ENCODE peak calls at places on chromosomes 6 and 20, in six cellular contexts. T is NCI-H345, B is foreskin keratinocyte, X is NCI-H1694, K is ovary, A is SW 1271. N is an unnamed sample.

GRCh38 chr6:96899019-96899418 is 1.3 kb upstream of the NDUFAF4 start:
- DNase-seq in K (no peak), T (peak; percentile 45), X (peak; percentile 51), A (peak; percentile 8), B (peak; percentile 37), N (no peak)

GRCh38 chr20:51575486-51575885 is 33.0 kb upstream of the NFATC2 start:
- DNase-seq in X (no peak), T (no peak), B (no peak), K (no peak), A (no peak), N (no peak)

GRCh38 chr6:56540232-56540631 is 102.5 kb downstream of the DST start:
- DNase-seq in B (no peak), A (no peak), X (no peak), T (no peak), K (no peak), N (no peak)

GRCh38 chr6:114055319-114055718 is 84.4 kb upstream of the HDAC2 start:
- DNase-seq in K (no peak), B (no peak), X (no peak), A (no peak), T (peak; percentile 32), N (no peak)

GRCh38 chr6:6166064-6166463 is 154.4 kb downstream of the F13A1 start:
- DNase-seq in B (no peak), T (no peak), X (no peak), A (no peak), K (no peak), N (no peak)

GRCh38 chr6:6780231-6780630 is 191.7 kb downstream of the LY86 start:
- DNase-seq in A (no peak), X (no peak), B (no peak), K (no peak), T (no peak), N (no peak)

GRCh38 chr6:39841291-39841690 is 49.1 kb downstream of the DAAM2 start:
- DNase-seq in B (no peak), X (no peak), A (no peak), T (no peak), K (no peak), N (no peak)

GRCh38 chr6:43840490-43841218 is 70.6 kb downstream of the VEGFA start:
- DNase-seq in T (no peak), K (no peak), B (no peak), A (no peak), X (no peak), N (peak; percentile 74)

GRCh38 chr20:48831702-48832422 is 4.1 kb upstream of the PREX1 start:
- DNase-seq in A (no peak), T (no peak), K (no peak), B (peak; percentile 18), X (no peak), N (peak; percentile 56)

GRCh38 chr6:148723484-148723883 is 23.3 kb upstream of the UST start:
- DNase-seq in B (peak; percentile 86), T (no peak), A (no peak), K (no peak), X (no peak), N (peak; percentile 57)

GRCh38 chr20:51095755-51096509 is 73.0 kb upstream of the KCNG1 start:
- DNase-seq in A (no peak), T (peak; percentile 45), B (peak; percentile 7), K (no peak), X (peak; percentile 68), N (no peak)

GRCh38 chr6:56852249-56852606 is 102.7 kb upstream of the BEND6 start:
- DNase-seq in T (no peak), B (no peak), X (no peak), A (no peak), K (no peak), N (no peak)

GRCh38 chr6:104855507-104855906 is 4.2 kb downstream of the HACE1 start:
- DNase-seq in T (no peak), B (peak; percentile 29), X (no peak), A (no peak), K (no peak), N (peak; percentile 12)

GRCh38 chr6:137878810-137879285 is 11.8 kb downstream of the TNFAIP3 start:
- DNase-seq in K (no peak), B (peak; percentile 3), X (no peak), T (no peak), A (no peak), N (no peak)

GRCh38 chr6:51965222-51965801 is 122.1 kb downstream of the PKHD1 start:
- DNase-seq in K (no peak), X (no peak), T (no peak), B (no peak), A (no peak), N (no peak)

GRCh38 chr6:130482645-130483390 is 117.0 kb downstream of the TMEM200A start:
- DNase-seq in A (no peak), B (peak; percentile 47), K (no peak), X (no peak), T (no peak), N (no peak)

GRCh38 chr6:34792605-34793500 is 970 bp downstream of the BLTP3A start:
- DNase-seq in X (no peak), K (no peak), A (no peak), T (peak; percentile 12), B (peak; percentile 54), N (no peak)

GRCh38 chr20:62652051-62652893 is 10.0 kb downstream of the SLCO4A1 start:
- DNase-seq in X (no peak), T (no peak), A (peak; percentile 84), K (peak; percentile 95), B (peak; percentile 92), N (peak; percentile 93)

GRCh38 chr6:170516783-170517616 is 36.1 kb downstream of the PSMB1 start:
- DNase-seq in K (no peak), B (peak; percentile 64), X (peak; percentile 65), A (peak; percentile 1), T (peak; percentile 31), N (peak; percentile 53)

N was measured in SJSA1.